ENCODE peak calls at places on chromosomes 1 and 21, in four cellular contexts. A is sigmoid colon, D is tibial nerve, T is H1. P is an unnamed sample.

GRCh38 chr1:54977938-54978337 is 2.5 kb upstream of the TMEM61 start:
- DNase-seq in A (no peak), D (no peak), T (no peak), P (no peak)

GRCh38 chr1:21362096-21362495 is 71.8 kb upstream of the ECE1 start:
- DNase-seq in T (no peak), A (no peak), D (no peak), P (no peak)

GRCh38 chr1:170866646-170867045 is 68.7 kb upstream of the MROH9 start:
- DNase-seq in T (no peak), D (no peak), A (no peak), P (no peak)

GRCh38 chr21:45506241-45506817 is 35.9 kb downstream of the SLC19A1 start:
- DNase-seq in A (peak; percentile 47), T (no peak), D (no peak), P (no peak)

GRCh38 chr1:160726498-160727391 is 12.3 kb upstream of the SLAMF7 start:
- DNase-seq in A (no peak), D (no peak), T (peak; percentile 68), P (no peak)

GRCh38 chr1:25948641-25949040 is 42.4 kb upstream of the STMN1 start:
- DNase-seq in D (no peak), A (no peak), T (no peak), P (no peak)

GRCh38 chr1:108719654-108720435 is 7.1 kb downstream of the FNDC7 start:
- DNase-seq in D (no peak), A (no peak), T (no peak), P (no peak)

GRCh38 chr1:24562625-24563024 is 6.7 kb downstream of the NCMAP start:
- DNase-seq in T (no peak), D (no peak), A (no peak), P (no peak)

GRCh38 chr1:39488012-39488545 is 3.4 kb upstream of the BMP8A start:
- DNase-seq in D (no peak), A (no peak), T (no peak), P (no peak)

GRCh38 chr1:39483276-39483675 is 8.2 kb upstream of the BMP8A start:
- DNase-seq in D (no peak), T (no peak), A (no peak), P (no peak)

GRCh38 chr1:39484564-39484963 is 6.9 kb upstream of the BMP8A start:
- DNase-seq in T (no peak), D (no peak), A (no peak), P (no peak)

GRCh38 chr1:39488801-39489566 is 2.5 kb upstream of the BMP8A start:
- DNase-seq in D (no peak), T (no peak), A (no peak), P (no peak)

GRCh38 chr1:39485046-39485803 is 6.2 kb upstream of the BMP8A start:
- DNase-seq in A (no peak), T (no peak), D (no peak), P (no peak)
- H3K27ac ChIP-seq in A (no peak overlapping the region), T (no peak overlapping the region), D (no peak overlapping the region), P (no peak overlapping the region)

DNA sequence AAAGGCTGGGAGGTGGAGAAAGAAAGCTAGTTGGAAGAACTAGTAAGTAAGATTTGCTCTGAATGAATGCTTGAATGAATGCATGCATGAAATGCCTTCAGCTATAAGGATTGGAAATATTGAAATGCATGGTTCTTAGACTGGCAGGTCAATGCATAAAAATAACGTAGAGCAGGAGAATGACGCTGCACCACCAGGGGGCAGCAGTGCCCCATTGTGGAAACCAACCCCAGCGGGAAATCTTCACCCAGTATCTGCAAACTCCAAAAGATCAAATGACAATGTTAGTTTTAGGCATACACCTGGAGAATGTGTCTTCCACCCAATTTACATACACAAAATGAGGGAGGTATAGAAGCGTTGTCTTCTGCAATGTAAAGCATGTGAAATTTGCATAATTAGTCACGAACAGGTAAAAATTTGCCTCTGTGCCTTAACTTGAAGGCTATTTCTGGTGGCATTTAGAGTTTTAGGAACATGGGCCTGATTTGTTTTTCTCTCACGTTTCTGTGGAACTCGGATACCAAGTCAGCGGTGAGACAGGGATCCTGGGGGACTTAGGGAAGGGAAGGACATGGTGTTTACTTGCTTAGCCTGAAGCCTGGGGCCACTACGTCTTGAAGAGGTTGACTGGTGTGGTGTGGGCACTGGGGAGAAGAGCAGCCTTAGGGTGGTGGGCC is 78.6 kb downstream of the HHAT start:
- DNase-seq in A (peak; percentile 74), D (peak; percentile 61), T (peak; percentile 41), P (peak; percentile 91)
- TF ChIP-seq EP300 in A (no peak), D (no peak), T (no peak), P (no peak)

GRCh38 chr1:62906428-62906886 is 122.5 kb downstream of the ATG4C start:
- DNase-seq in A (no peak), T (no peak), D (no peak), P (no peak)

GRCh38 chr1:62917314-62917713 is 133.4 kb downstream of the ATG4C start:
- DNase-seq in A (no peak), T (no peak), D (no peak), P (no peak)

GRCh38 chr1:62917805-62918204 is 133.9 kb downstream of the ATG4C start:
- DNase-seq in T (no peak), A (no peak), D (no peak), P (no peak)

GRCh38 chr1:62908168-62908567 is 124.2 kb downstream of the ATG4C start:
- DNase-seq in D (no peak), T (no peak), A (no peak), P (no peak)

GRCh38 chr1:62912028-62912638 is 128.2 kb downstream of the ATG4C start:
- DNase-seq in A (no peak), D (no peak), T (no peak), P (no peak)
- TF ChIP-seq CTCF in A (no peak), D (no peak), T (peak; percentile 80), P (peak; percentile 37)

DNA sequence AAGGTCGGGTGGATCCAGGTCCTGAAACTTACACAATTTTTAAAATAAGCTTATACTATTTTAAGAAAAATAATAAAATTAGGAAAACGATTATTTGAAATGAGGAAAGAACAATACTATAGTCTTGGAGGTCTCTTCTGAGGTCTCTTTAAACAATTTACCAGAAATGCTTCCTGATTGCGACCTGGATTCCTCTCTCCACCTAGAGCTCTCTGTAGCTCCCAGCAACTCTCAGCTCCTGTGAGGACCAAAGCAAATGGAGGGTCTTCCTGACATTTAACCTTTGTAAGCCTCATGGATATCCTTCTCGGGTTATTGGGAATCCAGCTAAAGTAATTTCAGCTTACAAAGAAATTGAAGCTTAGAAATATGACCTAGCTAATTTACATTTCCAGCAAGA is 886 bp downstream of the BTBD8 start:
- DNase-seq in T (no peak), A (no peak), D (no peak), P (no peak)
- H3K27ac ChIP-seq in T (peak overlapping the region; percentile 89), A (peak overlapping the region; percentile 77), D (no peak overlapping the region), P (peak overlapping the region; percentile 79)

DNA sequence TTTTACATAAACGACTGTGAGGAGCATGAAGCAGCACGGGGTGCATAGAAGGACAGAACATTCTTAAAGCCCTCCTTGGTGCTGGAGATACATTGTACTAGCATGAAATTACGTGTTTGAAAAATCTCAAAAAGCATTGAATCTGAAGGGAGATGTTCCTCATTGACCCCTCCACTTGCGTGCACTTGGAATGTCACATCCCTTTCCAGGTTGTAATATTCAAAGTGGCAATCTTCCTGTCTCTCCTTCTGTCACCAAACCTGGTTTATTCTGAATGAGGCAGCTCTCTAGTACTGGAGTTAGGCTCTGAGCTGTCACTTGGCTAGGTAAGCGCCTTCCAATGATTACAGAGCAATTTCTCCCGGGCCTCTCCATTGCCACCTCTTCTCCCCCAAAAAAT is 901 bp downstream of the DSCAM start:
- DNase-seq in D (no peak), T (no peak), A (no peak), P (peak; percentile 45)
- TF ChIP-seq EP300 in D (no peak), T (no peak), A (no peak), P (no peak)

GRCh38 chr1:158246650-158247049 is 7.6 kb upstream of the CD1A start:
- DNase-seq in T (no peak), D (no peak), A (no peak), P (no peak)
- TF ChIP-seq CTCF in T (peak; percentile 13), D (no peak), A (no peak), P (no peak)

DNA sequence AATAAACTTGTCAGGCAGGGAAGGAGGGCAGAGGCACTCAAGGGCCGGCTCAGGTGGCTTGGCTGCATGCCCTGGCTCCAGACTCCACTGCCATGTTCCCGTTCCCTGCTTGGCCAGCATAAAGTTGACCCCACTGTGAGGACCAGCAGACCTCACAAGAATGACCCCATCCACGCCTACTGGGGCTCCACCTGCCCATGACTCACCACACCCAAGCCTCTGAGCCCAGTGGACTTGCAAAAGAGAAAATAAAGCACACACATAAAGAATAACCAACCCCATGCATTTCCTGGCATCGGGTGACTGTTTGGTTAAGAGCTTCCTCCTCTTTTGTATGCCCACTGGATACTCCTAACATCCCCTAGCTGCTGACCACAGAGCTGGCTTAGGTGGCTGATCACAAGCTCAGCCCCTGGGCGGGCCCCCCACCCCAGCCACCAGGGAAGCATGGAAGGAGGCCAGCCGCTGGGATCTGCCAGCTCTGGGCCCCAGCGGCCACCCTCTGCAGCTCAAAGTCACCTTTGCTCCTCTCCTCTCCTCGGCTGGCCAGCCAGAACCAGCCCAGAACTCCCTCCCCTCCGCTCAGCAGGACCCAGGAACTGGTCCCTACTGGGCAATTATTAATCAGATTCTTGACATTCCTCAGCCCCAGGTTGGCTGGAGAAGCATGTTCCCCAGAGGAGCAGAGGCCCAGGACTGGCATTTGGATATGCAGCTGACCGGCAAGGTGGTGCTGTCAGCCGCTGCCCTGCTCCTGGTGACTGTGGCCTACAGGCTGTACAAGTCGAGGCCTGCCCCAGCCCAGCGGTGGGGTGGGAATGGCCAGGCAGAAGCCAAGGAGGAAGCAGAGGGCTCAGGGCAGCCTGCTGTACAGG is at the start of gene KLHDC7A:
- DNase-seq in T (peak; percentile 75), D (no peak), A (peak; percentile 46), P (no peak)
- H3K27ac ChIP-seq in T (peak within 1 kb of the TSS; percentile 71), D (no peak within 1 kb of the TSS), A (no peak within 1 kb of the TSS), P (no peak within 1 kb of the TSS)

P was measured in esophagus muscularis mucosa.